ENCODE peak calls at places on chromosomes 6 and 20, in eight cellular contexts. One of them, this sample, is unnamed.

GRCh38 chr6:96899019-96899418 is 1.3 kb upstream of the NDUFAF4 start:
- DNase-seq in body of pancreas: no peak
- DNase-seq in ovary: no peak
- DNase-seq in uterus: no peak
- DNase-seq in lower lobe of right lung: no peak
- DNase-seq in H1: no peak
- DNase-seq in heart right ventricle: peak; percentile 23
- DNase-seq in GM12878: no peak
- DNase-seq in this sample: no peak

GRCh38 chr20:20505554-20505953 is 137.7 kb downstream of the INSM1 start:
- DNase-seq in H1: no peak
- DNase-seq in GM12878: no peak
- DNase-seq in lower lobe of right lung: no peak
- DNase-seq in body of pancreas: no peak
- DNase-seq in ovary: no peak
- DNase-seq in uterus: no peak
- DNase-seq in heart right ventricle: no peak
- DNase-seq in this sample: no peak

GRCh38 chr6:77173472-77174074 is 289.7 kb downstream of the HTR1B start:
- DNase-seq in lower lobe of right lung: no peak
- DNase-seq in ovary: no peak
- DNase-seq in uterus: no peak
- DNase-seq in GM12878: no peak
- DNase-seq in H1: peak; percentile 10
- DNase-seq in body of pancreas: no peak
- DNase-seq in heart right ventricle: no peak
- DNase-seq in this sample: peak; percentile 17

GRCh38 chr6:89509719-89510339 is 76.9 kb downstream of the ANKRD6 start:
- DNase-seq in lower lobe of right lung: no peak
- DNase-seq in uterus: no peak
- DNase-seq in heart right ventricle: peak; percentile 7
- DNase-seq in GM12878: no peak
- DNase-seq in ovary: no peak
- DNase-seq in body of pancreas: peak; percentile 16
- DNase-seq in H1: no peak
- DNase-seq in this sample: no peak

GRCh38 chr6:25405442-25405841 is 126.3 kb downstream of the CARMIL1 start:
- DNase-seq in GM12878: no peak
- DNase-seq in body of pancreas: no peak
- DNase-seq in heart right ventricle: no peak
- DNase-seq in uterus: no peak
- DNase-seq in ovary: no peak
- DNase-seq in lower lobe of right lung: no peak
- DNase-seq in H1: no peak
- DNase-seq in this sample: no peak

GRCh38 chr6:42230320-42231034 is 12.8 kb upstream of the MRPS10 start:
- DNase-seq in H1: no peak
- DNase-seq in lower lobe of right lung: no peak
- DNase-seq in body of pancreas: no peak
- DNase-seq in uterus: no peak
- DNase-seq in heart right ventricle: no peak
- DNase-seq in GM12878: no peak
- DNase-seq in ovary: peak; percentile 55
- DNase-seq in this sample: peak; percentile 65

GRCh38 chr6:53854843-53855567 is 60.2 kb downstream of the LRRC1 start:
- DNase-seq in body of pancreas: no peak
- DNase-seq in ovary: no peak
- DNase-seq in lower lobe of right lung: no peak
- DNase-seq in H1: no peak
- DNase-seq in heart right ventricle: no peak
- DNase-seq in uterus: no peak
- DNase-seq in GM12878: peak; percentile 44
- DNase-seq in this sample: no peak

GRCh38 chr6:133671376-133671775 is 217.5 kb upstream of the TCF21 start:
- DNase-seq in GM12878: no peak
- DNase-seq in H1: no peak
- DNase-seq in uterus: no peak
- DNase-seq in ovary: no peak
- DNase-seq in heart right ventricle: no peak
- DNase-seq in lower lobe of right lung: no peak
- DNase-seq in body of pancreas: no peak
- DNase-seq in this sample: no peak

GRCh38 chr20:13694420-13695150 is 55.9 kb upstream of the TASP1 start:
- DNase-seq in body of pancreas: no peak
- DNase-seq in GM12878: no peak
- DNase-seq in heart right ventricle: no peak
- DNase-seq in H1: no peak
- DNase-seq in lower lobe of right lung: no peak
- DNase-seq in ovary: no peak
- DNase-seq in uterus: no peak
- DNase-seq in this sample: no peak

GRCh38 chr6:43702522-43703440 is 15.2 kb upstream of the MRPS18A start:
- DNase-seq in ovary: peak; percentile 86
- DNase-seq in GM12878: no peak
- DNase-seq in uterus: peak; percentile 88
- DNase-seq in body of pancreas: peak; percentile 96
- DNase-seq in H1: peak; percentile 91
- DNase-seq in heart right ventricle: peak; percentile 96
- DNase-seq in lower lobe of right lung: peak; percentile 91
- DNase-seq in this sample: peak; percentile 98

GRCh38 chr6:119351005-119351394 is 1.4 kb upstream of the MAN1A1 start:
- DNase-seq in heart right ventricle: no peak
- DNase-seq in H1: no peak
- DNase-seq in GM12878: no peak
- DNase-seq in lower lobe of right lung: no peak
- DNase-seq in body of pancreas: no peak
- DNase-seq in ovary: no peak
- DNase-seq in uterus: no peak
- DNase-seq in this sample: no peak

GRCh38 chr6:113855500-113856010 is 1.6 kb upstream of the MARCKS start:
- DNase-seq in GM12878: no peak
- DNase-seq in uterus: no peak
- DNase-seq in ovary: peak; percentile 55
- DNase-seq in H1: no peak
- DNase-seq in heart right ventricle: no peak
- DNase-seq in lower lobe of right lung: peak; percentile 51
- DNase-seq in body of pancreas: peak; percentile 28
- DNase-seq in this sample: peak; percentile 74

GRCh38 chr20:527571-527886 is 16.1 kb downstream of the CSNK2A1 start:
- DNase-seq in H1: no peak
- DNase-seq in ovary: no peak
- DNase-seq in GM12878: no peak
- DNase-seq in body of pancreas: no peak
- DNase-seq in heart right ventricle: no peak
- DNase-seq in lower lobe of right lung: no peak
- DNase-seq in uterus: no peak
- DNase-seq in this sample: no peak

GRCh38 chr6:108841377-108841855 is 6.8 kb upstream of the ARMC2 start:
- DNase-seq in uterus: no peak
- DNase-seq in GM12878: no peak
- DNase-seq in body of pancreas: no peak
- DNase-seq in ovary: no peak
- DNase-seq in lower lobe of right lung: peak; percentile 50
- DNase-seq in heart right ventricle: peak; percentile 18
- DNase-seq in H1: no peak
- DNase-seq in this sample: no peak

GRCh38 chr6:28956331-28956730 is 32.5 kb upstream of the TRIM27 start:
- DNase-seq in GM12878: no peak
- DNase-seq in body of pancreas: no peak
- DNase-seq in uterus: no peak
- DNase-seq in lower lobe of right lung: no peak
- DNase-seq in H1: no peak
- DNase-seq in heart right ventricle: no peak
- DNase-seq in ovary: no peak
- DNase-seq in this sample: no peak

GRCh38 chr6:36677753-36678487 is 594 bp upstream of the CDKN1A start:
- DNase-seq in body of pancreas: no peak
- DNase-seq in ovary: no peak
- DNase-seq in heart right ventricle: no peak
- DNase-seq in H1: no peak
- DNase-seq in lower lobe of right lung: no peak
- DNase-seq in GM12878: no peak
- DNase-seq in uterus: no peak
- DNase-seq in this sample: no peak

GRCh38 chr6:36678488-36679042 is at the start of gene CDKN1A:
- DNase-seq in H1: no peak
- DNase-seq in heart right ventricle: peak; percentile 85
- DNase-seq in ovary: peak; percentile 93
- DNase-seq in uterus: peak; percentile 90
- DNase-seq in GM12878: no peak
- DNase-seq in lower lobe of right lung: peak; percentile 94
- DNase-seq in body of pancreas: peak; percentile 97
- DNase-seq in this sample: peak; percentile 97

GRCh38 chr6:36679043-36679821 is 718 bp downstream of the CDKN1A start:
- DNase-seq in uterus: peak; percentile 80
- DNase-seq in GM12878: no peak
- DNase-seq in H1: no peak
- DNase-seq in body of pancreas: peak; percentile 88
- DNase-seq in ovary: peak; percentile 84
- DNase-seq in heart right ventricle: peak; percentile 82
- DNase-seq in lower lobe of right lung: peak; percentile 78
- DNase-seq in this sample: peak; percentile 88

GRCh38 chr6:36676142-36677058 is 2.1 kb upstream of the CDKN1A start:
- DNase-seq in uterus: no peak
- DNase-seq in ovary: no peak
- DNase-seq in body of pancreas: peak; percentile 64
- DNase-seq in GM12878: no peak
- DNase-seq in lower lobe of right lung: no peak
- DNase-seq in H1: no peak
- DNase-seq in heart right ventricle: no peak
- DNase-seq in this sample: no peak

GRCh38 chr6:36677059-36677749 is 1.3 kb upstream of the CDKN1A start:
- DNase-seq in heart right ventricle: no peak
- DNase-seq in GM12878: no peak
- DNase-seq in body of pancreas: no peak
- DNase-seq in lower lobe of right lung: no peak
- DNase-seq in uterus: no peak
- DNase-seq in H1: no peak
- DNase-seq in ovary: no peak
- DNase-seq in this sample: no peak
- H3K4me3 ChIP-seq in heart right ventricle: no peak overlapping the region
- H3K4me3 ChIP-seq in GM12878: peak overlapping the region; percentile 75
- H3K4me3 ChIP-seq in body of pancreas: no peak overlapping the region
- H3K4me3 ChIP-seq in lower lobe of right lung: peak overlapping the region; percentile 78
- H3K4me3 ChIP-seq in uterus: no peak overlapping the region
- H3K4me3 ChIP-seq in H1: no peak overlapping the region
- H3K4me3 ChIP-seq in ovary: no peak overlapping the region
- H3K4me3 ChIP-seq in this sample: no peak overlapping the region

DNA sequence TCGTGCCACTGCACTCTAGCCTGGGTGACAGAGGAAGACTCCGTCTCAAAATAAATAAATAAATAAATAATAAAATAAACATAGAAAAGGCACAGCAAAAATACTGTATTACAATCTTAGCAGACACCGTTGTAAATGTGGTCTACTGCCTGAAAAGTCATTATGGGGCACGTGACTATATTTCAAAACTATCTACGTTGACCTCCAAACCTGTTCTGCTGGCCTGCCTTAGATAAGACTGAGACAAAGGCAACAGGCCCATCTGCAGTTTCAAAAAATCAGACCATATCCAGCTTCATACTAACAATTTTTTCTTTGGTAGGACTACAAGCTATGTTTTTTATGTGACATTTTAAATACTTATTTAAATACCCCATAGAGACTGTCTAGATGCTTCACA is 59.1 kb downstream of the AGPAT4 start:
- DNase-seq in body of pancreas: no peak
- DNase-seq in ovary: no peak
- DNase-seq in lower lobe of right lung: no peak
- DNase-seq in heart right ventricle: no peak
- DNase-seq in H1: no peak
- DNase-seq in GM12878: no peak
- DNase-seq in uterus: no peak
- DNase-seq in this sample: no peak
- H3K9me3 ChIP-seq in body of pancreas: no peaks in the 10 kb centered on the region
- H3K9me3 ChIP-seq in ovary: no peaks in the 10 kb centered on the region
- H3K9me3 ChIP-seq in lower lobe of right lung: no peaks in the 10 kb centered on the region
- H3K9me3 ChIP-seq in heart right ventricle: peaks cover 25% of the 10 kb centered on the region
- H3K9me3 ChIP-seq in H1: peaks cover 46% of the 10 kb centered on the region
- H3K9me3 ChIP-seq in GM12878: no peaks in the 10 kb centered on the region
- H3K9me3 ChIP-seq in uterus: no peaks in the 10 kb centered on the region
- H3K9me3 ChIP-seq in this sample: no peaks in the 10 kb centered on the region

GRCh38 chr6:3799731-3800130 is 48.2 kb upstream of the PXDC1 start:
- DNase-seq in heart right ventricle: no peak
- DNase-seq in body of pancreas: no peak
- DNase-seq in ovary: no peak
- DNase-seq in uterus: no peak
- DNase-seq in GM12878: no peak
- DNase-seq in lower lobe of right lung: no peak
- DNase-seq in H1: no peak
- DNase-seq in this sample: no peak

GRCh38 chr6:3795836-3796395 is 44.4 kb upstream of the PXDC1 start:
- DNase-seq in lower lobe of right lung: no peak
- DNase-seq in ovary: no peak
- DNase-seq in uterus: no peak
- DNase-seq in GM12878: no peak
- DNase-seq in H1: no peak
- DNase-seq in body of pancreas: no peak
- DNase-seq in heart right ventricle: no peak
- DNase-seq in this sample: no peak

GRCh38 chr6:3797231-3798200 is 46.0 kb upstream of the PXDC1 start:
- DNase-seq in uterus: no peak
- DNase-seq in body of pancreas: no peak
- DNase-seq in lower lobe of right lung: no peak
- DNase-seq in GM12878: no peak
- DNase-seq in ovary: no peak
- DNase-seq in H1: no peak
- DNase-seq in heart right ventricle: no peak
- DNase-seq in this sample: no peak

GRCh38 chr6:3796396-3796795 is 44.9 kb upstream of the PXDC1 start:
- DNase-seq in lower lobe of right lung: no peak
- DNase-seq in heart right ventricle: peak; percentile 75
- DNase-seq in ovary: no peak
- DNase-seq in uterus: no peak
- DNase-seq in body of pancreas: no peak
- DNase-seq in H1: no peak
- DNase-seq in GM12878: no peak
- DNase-seq in this sample: no peak

GRCh38 chr6:3798211-3798909 is 46.8 kb upstream of the PXDC1 start:
- DNase-seq in body of pancreas: no peak
- DNase-seq in H1: no peak
- DNase-seq in lower lobe of right lung: no peak
- DNase-seq in GM12878: no peak
- DNase-seq in heart right ventricle: no peak
- DNase-seq in uterus: no peak
- DNase-seq in ovary: no peak
- DNase-seq in this sample: no peak
- H3K4me3 ChIP-seq in body of pancreas: no peak overlapping the region
- H3K4me3 ChIP-seq in H1: no peak overlapping the region
- H3K4me3 ChIP-seq in lower lobe of right lung: no peak overlapping the region
- H3K4me3 ChIP-seq in GM12878: no peak overlapping the region
- H3K4me3 ChIP-seq in heart right ventricle: no peak overlapping the region
- H3K4me3 ChIP-seq in uterus: no peak overlapping the region
- H3K4me3 ChIP-seq in ovary: no peak overlapping the region
- H3K4me3 ChIP-seq in this sample: no peak overlapping the region

DNA sequence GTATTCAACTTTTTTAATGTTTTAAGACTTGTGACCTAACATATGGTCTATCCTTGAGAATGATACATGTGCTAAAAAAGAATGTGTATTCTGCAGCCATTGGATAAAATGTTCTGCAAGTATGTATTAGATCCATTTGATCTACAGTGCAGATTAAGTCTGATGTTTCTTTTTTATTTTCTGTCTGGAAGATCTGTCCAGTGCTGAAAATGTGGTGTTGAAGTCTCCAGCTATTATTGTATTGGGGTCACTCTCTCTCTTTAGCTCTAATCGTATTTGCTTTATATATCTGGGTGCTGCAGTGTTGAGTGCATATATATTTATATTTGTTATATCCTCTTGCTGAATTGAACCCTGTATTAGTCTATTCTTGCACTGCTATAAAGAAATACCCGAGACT is 44.2 kb upstream of the TRIM39 start:
- DNase-seq in uterus: no peak
- DNase-seq in ovary: no peak
- DNase-seq in heart right ventricle: no peak
- DNase-seq in body of pancreas: no peak
- DNase-seq in H1: no peak
- DNase-seq in GM12878: no peak
- DNase-seq in lower lobe of right lung: no peak
- DNase-seq in this sample: no peak
- H3K9me3 ChIP-seq in uterus: peaks cover 73% of the 10 kb centered on the region
- H3K9me3 ChIP-seq in ovary: peaks cover 10% of the 10 kb centered on the region
- H3K9me3 ChIP-seq in heart right ventricle: peaks cover 100% of the 10 kb centered on the region
- H3K9me3 ChIP-seq in body of pancreas: peaks cover 62% of the 10 kb centered on the region
- H3K9me3 ChIP-seq in H1: peaks cover 85% of the 10 kb centered on the region
- H3K9me3 ChIP-seq in GM12878: peaks cover 13% of the 10 kb centered on the region
- H3K9me3 ChIP-seq in lower lobe of right lung: peaks cover 89% of the 10 kb centered on the region
- H3K9me3 ChIP-seq in this sample: peaks cover 4% of the 10 kb centered on the region